ENCODE peak calls at places on chromosomes 2 and 18, in seven cellular contexts. Y is CD4-positive, alpha-beta T cell; T is lower lobe of right lung; I is GM06990; A is choroid plexus epithelial cell; Z is A673; O is cardiac fibroblast. B is an unnamed sample.

GRCh38 chr18:23422751-23423418 is 30.2 kb upstream of the RIOK3 start:
- DNase-seq in I (peak; percentile 88), A (no peak), O (peak; percentile 66), T (peak; percentile 86), Z (no peak), Y (no peak), B (no peak)

GRCh38 chr2:21010813-21011439 is 32.9 kb downstream of the APOB start:
- DNase-seq in Y (no peak), Z (no peak), A (no peak), T (no peak), O (no peak), I (no peak), B (no peak)

GRCh38 chr2:55992465-55992864 is 68.9 kb upstream of the EFEMP1 start:
- DNase-seq in O (peak; percentile 99), Z (no peak), T (no peak), A (peak; percentile 97), Y (no peak), I (no peak), B (no peak)

GRCh38 chr2:241109210-241110088 is 7.4 kb upstream of the MTERF4 start:
- DNase-seq in O (no peak), A (no peak), Z (no peak), Y (no peak), T (no peak), I (no peak), B (no peak)

GRCh38 chr2:232361646-232362045 is 16.9 kb upstream of the ALPP start:
- DNase-seq in O (no peak), Y (no peak), I (no peak), T (no peak), A (no peak), Z (no peak), B (no peak)

GRCh38 chr2:127569274-127570065 is 34.0 kb downstream of the MYO7B start:
- DNase-seq in I (no peak), O (peak; percentile 92), Y (no peak), Z (no peak), A (peak; percentile 53), T (no peak), B (no peak)

GRCh38 chr18:11761553-11761952 is 72.5 kb downstream of the GNAL start:
- DNase-seq in Z (no peak), O (no peak), I (no peak), Y (no peak), T (no peak), A (peak; percentile 15), B (no peak)

GRCh38 chr2:85019121-85019520 is 48.2 kb downstream of the KCMF1 start:
- DNase-seq in O (no peak), A (no peak), I (no peak), Y (no peak), Z (no peak), T (no peak), B (no peak)

GRCh38 chr2:157349949-157350510 is 24.4 kb upstream of the ERMN start:
- DNase-seq in O (peak; percentile 67), I (no peak), A (no peak), T (no peak), Z (no peak), Y (no peak), B (no peak)

GRCh38 chr2:239819974-239820555 is 205.1 kb downstream of the NDUFA10 start:
- DNase-seq in A (peak; percentile 3), O (no peak), Y (no peak), T (no peak), I (no peak), Z (peak; percentile 35), B (no peak)

GRCh38 chr2:26488463-26489212 is 10.7 kb upstream of the OTOF start:
- DNase-seq in Z (no peak), O (no peak), A (no peak), T (peak; percentile 40), Y (no peak), I (no peak), B (no peak)

GRCh38 chr18:13872932-13873331 is 42.4 kb downstream of the MC2R start:
- DNase-seq in I (no peak), Y (no peak), O (no peak), A (no peak), Z (no peak), T (no peak), B (no peak)

GRCh38 chr2:70852824-70853223 is 17.2 kb upstream of the CD207 start:
- DNase-seq in T (no peak), Y (no peak), Z (no peak), I (no peak), O (no peak), A (no peak), B (no peak)

GRCh38 chr2:230422149-230422548 is 6.1 kb downstream of the SP100 start:
- DNase-seq in A (no peak), T (no peak), Y (no peak), Z (no peak), O (no peak), I (no peak), B (no peak)
- TF ChIP-seq CTCF in A (peak; percentile 24), T (no peak), Y (no peak), Z (no peak), O (no peak), I (no peak), B (peak; percentile 10)

GRCh38 chr2:206390181-206390580 is 53.2 kb upstream of the ADAM23 start:
- DNase-seq in O (no peak), I (no peak), A (no peak), Z (no peak), T (no peak), Y (no peak), B (no peak)

GRCh38 chr2:206389164-206389563 is 54.2 kb upstream of the ADAM23 start:
- DNase-seq in I (no peak), Y (no peak), A (no peak), Z (no peak), T (no peak), O (no peak), B (no peak)

GRCh38 chr2:206396216-206396615 is 47.1 kb upstream of the ADAM23 start:
- DNase-seq in I (no peak), O (no peak), T (no peak), Y (no peak), Z (no peak), A (no peak), B (no peak)

GRCh38 chr2:206392118-206392517 is 51.2 kb upstream of the ADAM23 start:
- DNase-seq in T (no peak), O (peak; percentile 66), I (no peak), A (peak; percentile 79), Y (no peak), Z (peak; percentile 54), B (peak; percentile 9)
- TF ChIP-seq CTCF in T (peak; percentile 32), O (peak; percentile 47), I (peak; percentile 80), A (peak; percentile 72), Y (peak; percentile 19), Z (peak; percentile 72), B (peak; percentile 47)

GRCh38 chr2:62775367-62775668 is 69.8 kb downstream of the EHBP1 start:
- DNase-seq in T (no peak), Z (no peak), I (no peak), O (no peak), A (no peak), Y (no peak), B (no peak)
- TF ChIP-seq CTCF in T (no peak), Z (no peak), I (no peak), O (no peak), A (no peak), Y (peak; percentile 47), B (peak; percentile 4)

DNA sequence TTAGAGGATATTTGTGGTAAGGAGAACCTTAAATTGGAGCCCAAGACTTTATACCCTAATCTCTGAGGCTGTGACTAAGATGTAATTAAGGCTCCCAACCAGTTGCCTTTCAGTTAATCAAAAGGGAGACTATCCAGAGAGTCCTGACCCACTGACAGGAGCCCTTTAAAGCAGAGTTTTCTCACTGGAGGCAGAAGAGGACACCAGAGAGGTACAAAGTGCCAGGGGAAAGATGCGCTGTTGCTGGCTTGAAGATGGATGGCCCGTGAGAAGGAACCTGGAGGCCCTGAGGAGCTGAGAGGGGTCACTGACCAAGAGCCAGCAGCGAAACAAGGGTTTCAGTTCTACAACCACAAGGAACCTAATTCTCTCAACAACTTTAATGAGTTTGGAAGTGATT is 137.3 kb downstream of the TMEM131 start:
- DNase-seq in I (no peak), Z (no peak), O (no peak), A (no peak), Y (no peak), T (no peak), B (no peak)
- TF ChIP-seq CTCF in I (no peak), Z (no peak), O (no peak), A (no peak), Y (no peak), T (no peak), B (no peak)

DNA sequence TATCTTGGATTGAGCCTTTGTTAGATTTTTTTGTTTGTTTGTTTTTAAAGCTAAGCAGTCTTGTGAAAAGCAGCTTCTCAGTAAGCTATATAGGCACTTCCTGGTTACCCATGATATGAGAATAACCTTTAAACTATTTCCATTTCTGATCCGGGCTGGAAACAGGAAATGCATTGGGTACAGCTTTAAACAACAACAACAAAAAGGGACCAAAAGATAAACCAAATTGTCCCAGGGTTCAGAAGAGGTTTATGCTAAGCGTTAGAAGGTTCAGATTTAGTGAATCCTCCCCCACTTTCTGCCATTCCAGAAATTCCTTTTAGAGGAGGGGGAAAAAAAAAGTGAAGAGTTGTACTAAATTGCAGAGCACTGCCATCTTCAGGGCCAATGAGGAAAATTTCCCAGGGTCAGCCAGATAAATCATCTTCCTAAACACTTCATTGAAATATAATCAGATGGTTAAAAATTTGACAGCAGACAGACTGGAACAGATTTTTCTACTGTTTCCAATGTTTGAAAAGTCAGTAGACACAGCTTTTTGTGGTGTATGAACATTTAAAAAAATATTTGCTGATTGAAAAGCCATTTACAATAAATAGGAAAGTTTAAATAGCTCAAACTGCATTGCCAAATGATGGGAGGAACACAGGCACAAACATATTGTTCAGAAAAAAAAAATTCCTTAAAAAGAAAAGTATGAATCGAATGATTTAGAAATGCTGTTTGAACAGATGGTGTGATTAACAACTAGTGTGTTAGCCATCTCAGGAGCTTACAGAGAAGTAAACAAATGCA is 190.0 kb upstream of the TANK start:
- DNase-seq in A (peak; percentile 92), Z (peak; percentile 84), I (no peak), T (no peak), Y (no peak), O (peak; percentile 93), B (peak; percentile 47)
- TF ChIP-seq CTCF in A (peak; percentile 82), Z (peak; percentile 83), I (peak; percentile 28), T (peak; percentile 78), Y (peak; percentile 57), O (peak; percentile 72), B (peak; percentile 55)

B was measured in endothelial cell.